ENCODE peak calls at places on chromosomes 4 and X, in four cellular contexts. H is CD4-positive, alpha-beta T cell; Y is A549; Q is pancreas. B is an unnamed sample.

GRCh38 chrX:34849371-34849770 is 93.2 kb upstream of the FAM47B start:
- DNase-seq in H (no peak), Y (no peak), Q (no peak), B (no peak)

GRCh38 chrX:134364711-134365110 is 95.3 kb upstream of the HPRT1 start:
- DNase-seq in H (no peak), Y (no peak), Q (no peak), B (no peak)

GRCh38 chr4:150533673-150534072 is 48.3 kb upstream of the MAB21L2 start:
- DNase-seq in H (no peak), Y (no peak), Q (no peak), B (no peak)

GRCh38 chrX:77910108-77910840 is at the start of gene ATP7A:
- DNase-seq in H (peak; percentile 93), Y (peak; percentile 92), Q (peak; percentile 90), B (peak; percentile 94)

GRCh38 chr4:20298986-20299385 is 47.3 kb downstream of the SLIT2 start:
- DNase-seq in H (no peak), Y (no peak), Q (no peak), B (no peak)

GRCh38 chrX:17295788-17296187 is 79.2 kb upstream of the NHS start:
- DNase-seq in H (no peak), Y (no peak), Q (no peak), B (no peak)

GRCh38 chr4:168174308-168174707 is 82.0 kb downstream of the ANXA10 start:
- DNase-seq in H (no peak), Y (no peak), Q (no peak), B (no peak)

GRCh38 chrX:67613366-67613765 is 69.5 kb downstream of the AR start:
- DNase-seq in H (no peak), Y (no peak), Q (no peak), B (no peak)

GRCh38 chr4:174110180-174110579 is 173.3 kb downstream of the FBXO8 start:
- DNase-seq in H (no peak), Y (no peak), Q (no peak), B (no peak)

GRCh38 chr4:174116021-174116420 is 167.4 kb downstream of the FBXO8 start:
- DNase-seq in H (no peak), Y (no peak), Q (no peak), B (no peak)

GRCh38 chr4:174107749-174108354 is 175.6 kb downstream of the FBXO8 start:
- DNase-seq in H (no peak), Y (no peak), Q (no peak), B (no peak)

DNA sequence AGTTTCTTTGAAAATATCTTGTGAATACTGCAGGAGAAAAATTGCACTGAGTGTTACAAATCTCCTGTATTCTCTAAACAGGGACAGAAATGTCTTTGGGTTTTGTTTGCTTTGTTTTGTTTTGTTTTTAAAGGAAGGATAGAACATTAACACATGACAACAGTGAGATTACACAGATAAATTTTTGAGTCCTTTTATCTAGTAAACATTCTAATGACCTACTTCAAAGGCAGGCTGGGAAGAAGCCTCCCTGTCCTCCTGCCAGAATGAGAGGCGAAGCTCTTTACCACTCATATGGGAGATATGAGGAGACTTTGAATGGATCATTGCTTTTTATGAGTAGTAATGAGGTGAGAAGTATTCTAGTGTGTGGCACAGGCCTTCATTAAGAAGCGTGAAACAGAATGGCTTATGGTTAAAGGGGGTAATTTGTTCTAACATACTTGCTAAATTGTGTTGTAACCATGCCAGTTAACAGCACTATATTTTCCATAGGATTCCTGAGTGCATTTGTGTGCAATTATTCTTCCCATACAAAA is 172.0 kb downstream of the FBXO8 start:
- DNase-seq in H (no peak), Y (no peak), Q (no peak), B (no peak)
- H3K27ac ChIP-seq in H (no peak overlapping the region), Y (no peak overlapping the region), Q (no peak overlapping the region), B (no peak overlapping the region)

GRCh38 chr4:128291096-128291495 is 3.5 kb upstream of the PGRMC2 start:
- DNase-seq in H (no peak), Y (no peak), Q (no peak), B (no peak)
- H3K27ac ChIP-seq in H (no peak overlapping the region), Y (no peak overlapping the region), Q (no peak overlapping the region), B (no peak overlapping the region)

GRCh38 chrX:65688403-65688881 is 21.0 kb downstream of the MSN start:
- DNase-seq in H (no peak), Y (no peak), Q (no peak), B (no peak)
- H3K27ac ChIP-seq in H (peak overlapping the region; percentile 39), Y (no peak overlapping the region), Q (no peak overlapping the region), B (peak overlapping the region; percentile 80)

DNA sequence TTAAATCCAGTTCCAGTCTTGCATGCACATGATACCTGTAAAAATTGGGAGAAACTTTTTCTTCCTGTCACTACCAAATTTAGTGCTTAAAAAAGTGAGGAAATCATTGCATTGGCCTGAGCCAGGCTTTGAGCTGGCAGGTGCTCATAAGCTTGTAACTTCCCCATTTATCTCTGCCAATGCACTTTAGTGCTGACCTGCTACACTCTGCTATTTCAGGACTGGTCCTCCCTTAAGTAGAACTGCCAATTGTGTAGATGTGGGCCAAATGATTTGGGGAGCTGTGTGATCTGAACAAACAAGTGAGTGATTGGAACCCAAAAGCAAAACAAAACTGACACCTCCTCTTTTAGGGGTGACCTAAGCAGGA is 51.8 kb downstream of the ZNF827 start:
- DNase-seq in H (no peak), Y (no peak), Q (no peak), B (no peak)
- H3K27ac ChIP-seq in H (no peak overlapping the region), Y (no peak overlapping the region), Q (no peak overlapping the region), B (peak overlapping the region; percentile 57)

GRCh38 chr4:107164962-107165361 is 128.8 kb upstream of the DKK2 start:
- DNase-seq in H (no peak), Y (no peak), Q (no peak), B (no peak)

GRCh38 chr4:107166181-107166580 is 130.1 kb upstream of the DKK2 start:
- DNase-seq in H (no peak), Y (no peak), Q (no peak), B (no peak)

DNA sequence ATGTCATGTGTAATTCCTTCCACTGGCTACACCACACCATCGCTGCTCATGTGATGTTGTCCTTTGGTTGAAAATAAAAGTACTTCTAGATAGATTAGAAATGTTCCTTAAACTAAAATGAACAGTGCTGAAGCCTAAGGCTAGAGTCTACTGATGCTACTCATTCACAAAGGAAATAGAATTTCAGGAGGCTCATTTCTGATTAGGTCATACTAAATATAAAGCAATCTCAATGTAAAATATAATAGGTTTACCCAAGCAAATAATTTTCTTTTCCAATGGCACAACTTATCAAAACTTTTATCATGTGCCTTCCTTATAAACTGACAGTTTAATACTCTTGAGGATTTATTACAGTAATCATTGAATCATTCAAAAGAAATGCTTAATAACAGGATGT is 130.9 kb upstream of the DKK2 start:
- DNase-seq in H (no peak), Y (no peak), Q (no peak), B (no peak)
- H3K27ac ChIP-seq in H (no peak overlapping the region), Y (no peak overlapping the region), Q (no peak overlapping the region), B (no peak overlapping the region)

GRCh38 chr4:186727977-186728519 is 4.4 kb upstream of the FAT1 start:
- DNase-seq in H (no peak), Y (peak; percentile 72), Q (no peak), B (no peak)

GRCh38 chr4:186725422-186726149 is 1.9 kb upstream of the FAT1 start:
- DNase-seq in H (no peak), Y (peak; percentile 86), Q (peak; percentile 72), B (peak; percentile 65)

GRCh38 chr4:186727149-186727976 is 3.7 kb upstream of the FAT1 start:
- DNase-seq in H (no peak), Y (peak; percentile 47), Q (no peak), B (no peak)

GRCh38 chr4:186726150-186726439 is 2.4 kb upstream of the FAT1 start:
- DNase-seq in H (no peak), Y (no peak), Q (peak; percentile 8), B (no peak)

GRCh38 chr4:186726440-186727148 is 2.9 kb upstream of the FAT1 start:
- DNase-seq in H (no peak), Y (peak; percentile 81), Q (peak; percentile 75), B (peak; percentile 70)
- H3K27ac ChIP-seq in H (no peak overlapping the region), Y (peak overlapping the region; percentile 89), Q (peak overlapping the region; percentile 78), B (peak overlapping the region; percentile 46)

GRCh38 chrX:1500701-1501624 is 36.0 kb downstream of the P2RY8 start:
- DNase-seq in H (no peak), Y (no peak), Q (no peak), B (no peak)
- H3K27ac ChIP-seq in H (peak overlapping the region; percentile 56), Y (no peak overlapping the region), Q (no peak overlapping the region), B (peak overlapping the region; percentile 52)

GRCh38 chr4:85777908-85778808 is 303.2 kb downstream of the ARHGAP24 start:
- DNase-seq in H (no peak), Y (no peak), Q (no peak), B (no peak)

GRCh38 chr4:85776579-85776978 is 301.6 kb downstream of the ARHGAP24 start:
- DNase-seq in H (no peak), Y (no peak), Q (no peak), B (no peak)

GRCh38 chr4:85780664-85781063 is 305.7 kb downstream of the ARHGAP24 start:
- DNase-seq in H (no peak), Y (no peak), Q (no peak), B (no peak)

GRCh38 chr4:85778809-85779124 is 303.8 kb downstream of the ARHGAP24 start:
- DNase-seq in H (no peak), Y (no peak), Q (no peak), B (no peak)

DNA sequence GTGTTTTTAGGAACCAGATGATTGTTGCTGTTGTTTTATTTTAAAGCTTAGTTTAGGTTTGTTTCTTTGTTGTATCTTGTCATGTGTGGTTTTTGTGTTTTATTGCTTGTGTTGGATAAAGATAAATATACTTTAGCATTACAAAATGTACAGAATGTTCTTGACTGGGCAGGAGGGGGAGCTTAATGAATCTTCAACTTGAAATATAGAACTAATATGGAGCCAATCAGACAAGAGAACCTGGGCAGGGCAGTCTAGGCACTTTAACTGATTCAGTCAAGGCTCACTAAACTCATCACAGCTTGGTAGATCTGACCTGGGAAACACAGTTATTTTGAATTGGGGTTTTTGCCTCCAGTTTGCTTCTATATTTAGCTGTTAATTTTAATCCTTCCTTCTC is 304.2 kb downstream of the ARHGAP24 start:
- DNase-seq in H (no peak), Y (no peak), Q (no peak), B (no peak)
- H3K27ac ChIP-seq in H (no peak overlapping the region), Y (peak overlapping the region; percentile 42), Q (no peak overlapping the region), B (peak overlapping the region; percentile 46)

GRCh38 chrX:70554523-70554922 is 109.9 kb downstream of the DLG3 start:
- DNase-seq in H (no peak), Y (no peak), Q (no peak), B (no peak)

GRCh38 chrX:70554948-70555347 is 110.3 kb downstream of the DLG3 start:
- DNase-seq in H (no peak), Y (no peak), Q (no peak), B (no peak)

GRCh38 chrX:70554081-70554480 is 109.4 kb downstream of the DLG3 start:
- DNase-seq in H (no peak), Y (peak; percentile 8), Q (no peak), B (no peak)

GRCh38 chrX:70553516-70553915 is 108.9 kb downstream of the DLG3 start:
- DNase-seq in H (no peak), Y (no peak), Q (no peak), B (no peak)

DNA sequence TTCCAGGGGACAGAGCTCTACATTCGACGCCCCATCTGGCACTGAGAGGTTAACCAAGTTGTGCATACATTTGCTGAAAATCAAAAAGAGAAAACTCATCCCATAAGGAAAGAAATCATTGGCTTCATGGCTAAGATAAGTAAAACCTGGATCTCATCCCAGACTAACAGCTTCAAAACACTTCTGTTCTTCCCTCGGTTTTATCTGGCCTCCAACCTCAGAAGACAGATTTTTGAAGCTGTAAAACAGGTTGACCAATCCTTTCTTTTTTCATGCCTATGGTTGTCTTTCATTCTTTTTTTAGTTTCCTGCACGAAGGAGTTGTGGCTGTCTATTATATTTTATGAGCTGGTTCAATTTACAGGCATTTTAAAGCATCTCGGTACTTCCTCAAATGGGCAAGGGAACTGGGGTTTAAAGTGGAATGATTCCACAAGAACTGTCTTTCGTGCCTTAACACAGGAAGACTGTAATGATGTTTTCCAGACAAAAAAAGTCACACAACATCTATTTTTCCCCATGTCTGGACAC is 107.6 kb downstream of the DLG3 start:
- DNase-seq in H (no peak), Y (no peak), Q (peak; percentile 2), B (no peak)
- H3K27ac ChIP-seq in H (no peak overlapping the region), Y (no peak overlapping the region), Q (no peak overlapping the region), B (no peak overlapping the region)